ENCODE peak calls at places on chromosomes 2 and 18, in nine cellular contexts. U, A, R, Z, Y, V, G, E and S are unnamed samples.

GRCh38 chr2:182634386-182634785 is 81.7 kb upstream of the DNAJC10 start:
- DNase-seq in U (no peak), A (no peak), R (no peak), Z (no peak), Y (no peak), V (no peak), G (no peak), E (no peak), S (no peak)

GRCh38 chr2:233638836-233639235 is 2.6 kb downstream of the UGT1A10 start:
- DNase-seq in U (no peak), A (no peak), R (no peak), Z (no peak), Y (peak), V (no peak), G (no peak), E (no peak), S (no peak)

GRCh38 chr2:128791983-128792315 is 473.3 kb upstream of the HS6ST1 start:
- DNase-seq in U (no peak), A (no peak), R (no peak), Z (no peak), Y (no peak), V (no peak), G (no peak), E (no peak), S (no peak)

GRCh38 chr2:16777123-16777872 is 111.7 kb upstream of the CYRIA start:
- DNase-seq in U (no peak), A (no peak), R (no peak), Z (no peak), Y (no peak), V (no peak), G (no peak), E (no peak), S (no peak)

GRCh38 chr2:233349005-233349998 is 5.0 kb upstream of the DGKD start:
- DNase-seq in U (no peak), A (peak), R (peak), Z (no peak), Y (peak), V (no peak), G (no peak), E (no peak), S (no peak)

GRCh38 chr2:113157108-113157896 is 16.5 kb upstream of the PSD4 start:
- DNase-seq in U (no peak), A (peak), R (no peak), Z (no peak), Y (peak), V (peak), G (peak), E (peak), S (no peak)

GRCh38 chr18:59055345-59056032 is 84.2 kb upstream of the SEC11C start:
- DNase-seq in U (no peak), A (no peak), R (no peak), Z (no peak), Y (no peak), V (no peak), G (peak), E (no peak), S (no peak)

GRCh38 chr2:32464441-32464840 is 107.6 kb downstream of the BIRC6 start:
- DNase-seq in U (no peak), A (no peak), R (no peak), Z (peak), Y (no peak), V (no peak), G (no peak), E (no peak), S (no peak)

GRCh38 chr2:121103969-121104368 is 181.0 kb downstream of the TFCP2L1 start:
- DNase-seq in U (no peak), A (no peak), R (no peak), Z (no peak), Y (no peak), V (peak), G (no peak), E (no peak), S (no peak)

GRCh38 chr18:34261865-34262780 is 37.4 kb upstream of the NOL4 start:
- DNase-seq in U (no peak), A (no peak), R (no peak), Z (no peak), Y (no peak), V (no peak), G (no peak), E (no peak), S (no peak)

GRCh38 chr18:51021226-51021965 is 8.6 kb upstream of the SMAD4 start:
- DNase-seq in U (no peak), A (no peak), R (no peak), Z (no peak), Y (no peak), V (no peak), G (no peak), E (no peak), S (no peak)

GRCh38 chr2:25845843-25846505 is 32.3 kb downstream of the ASXL2 start:
- DNase-seq in U (peak), A (no peak), R (no peak), Z (peak), Y (no peak), V (no peak), G (peak), E (no peak), S (no peak)

GRCh38 chr2:16218651-16219050 is 278.3 kb downstream of the MYCN start:
- DNase-seq in U (no peak), A (no peak), R (no peak), Z (no peak), Y (peak), V (peak), G (peak), E (no peak), S (no peak)

GRCh38 chr2:37890893-37891495 is 34.1 kb upstream of the RMDN2 start:
- DNase-seq in U (peak), A (peak), R (peak), Z (peak), Y (peak), V (peak), G (peak), E (peak), S (peak)

GRCh38 chr18:61203151-61203550 is 130.1 kb upstream of the CDH20 start:
- DNase-seq in U (no peak), A (no peak), R (no peak), Z (no peak), Y (no peak), V (no peak), G (no peak), E (no peak), S (no peak)

GRCh38 chr2:56267412-56267788 is 83.6 kb downstream of the CCDC85A start:
- DNase-seq in U (no peak), A (no peak), R (no peak), Z (no peak), Y (no peak), V (no peak), G (no peak), E (no peak), S (no peak)

GRCh38 chr2:241762321-241762932 is 14.2 kb upstream of the GAL3ST2 start:
- DNase-seq in U (no peak), A (no peak), R (peak), Z (no peak), Y (no peak), V (no peak), G (no peak), E (no peak), S (no peak)

GRCh38 chr2:54722641-54723299 is 692 bp upstream of the EML6 start:
- DNase-seq in U (peak), A (no peak), R (no peak), Z (peak), Y (peak), V (no peak), G (peak), E (no peak), S (no peak)

GRCh38 chr18:59516356-59517155 is 157.5 kb upstream of the LMAN1 start:
- DNase-seq in U (peak), A (no peak), R (peak), Z (peak), Y (peak), V (no peak), G (peak), E (no peak), S (peak)

GRCh38 chr2:226799976-226800940 is 638 bp upstream of the IRS1 start:
- DNase-seq in U (no peak), A (peak), R (peak), Z (peak), Y (peak), V (peak), G (peak), E (no peak), S (no peak)
- TF ChIP-seq CTCF in U (peak), A (no peak), R (no peak), Z (no peak), Y (no peak), V (peak), G (no peak), E (peak), S (no peak)

GRCh38 chr2:28620371-28620793 is 124.5 kb downstream of the PLB1 start:
- DNase-seq in U (no peak), A (peak), R (no peak), Z (no peak), Y (no peak), V (no peak), G (no peak), E (no peak), S (no peak)

GRCh38 chr2:28620801-28621171 is 124.9 kb downstream of the PLB1 start:
- DNase-seq in U (no peak), A (no peak), R (no peak), Z (no peak), Y (no peak), V (peak), G (no peak), E (no peak), S (no peak)

GRCh38 chr2:28622101-28622499 is 126.2 kb downstream of the PLB1 start:
- DNase-seq in U (no peak), A (no peak), R (no peak), Z (no peak), Y (peak), V (no peak), G (no peak), E (no peak), S (no peak)

GRCh38 chr2:28619213-28620196 is 123.6 kb downstream of the PLB1 start:
- DNase-seq in U (no peak), A (peak), R (no peak), Z (no peak), Y (no peak), V (peak), G (no peak), E (no peak), S (no peak)

DNA sequence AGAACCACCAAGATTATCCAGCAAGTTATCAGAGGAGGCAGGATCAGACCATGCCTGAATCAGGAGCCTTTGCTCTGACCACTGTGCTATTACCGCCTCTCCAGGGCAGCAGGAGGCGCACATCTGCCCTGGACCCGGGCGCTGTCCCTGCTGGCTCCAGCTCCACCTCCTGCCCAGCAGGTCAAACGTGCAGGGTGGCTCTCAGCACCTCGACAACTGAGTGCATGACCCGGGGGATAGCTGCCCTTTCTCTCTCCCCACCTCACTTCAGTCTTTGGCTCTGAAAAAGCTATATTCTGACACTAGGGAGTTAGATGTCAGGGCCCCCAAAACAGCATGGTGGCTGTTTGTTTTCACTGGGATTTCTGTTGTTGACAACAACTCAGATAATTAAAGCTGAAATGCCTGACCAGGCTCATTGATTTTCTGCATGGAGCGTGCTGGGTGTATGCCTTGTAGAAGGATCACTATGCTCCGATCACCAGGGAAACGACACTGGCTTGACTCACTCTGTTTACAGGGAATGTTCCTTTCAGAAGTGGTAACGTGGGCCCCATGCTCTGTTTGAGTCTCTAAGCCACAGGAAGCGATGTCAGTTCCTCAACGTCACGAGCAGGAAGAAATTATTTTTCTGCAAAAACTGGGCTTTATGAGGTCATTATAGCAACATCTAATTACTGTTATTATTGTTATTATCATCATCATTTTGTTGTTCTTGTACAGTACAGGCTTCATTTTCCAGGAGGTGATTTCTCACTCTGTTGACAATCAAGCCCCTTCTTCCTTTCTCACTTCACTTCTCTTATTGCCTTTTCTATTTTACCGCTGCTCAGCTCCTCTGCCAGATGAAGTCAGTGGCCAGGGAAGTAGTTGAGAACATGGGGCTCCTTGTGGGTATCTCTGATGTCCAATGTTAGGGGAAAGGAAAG is 125.6 kb downstream of the PLB1 start:
- DNase-seq in U (peak), A (peak), R (no peak), Z (peak), Y (peak), V (peak), G (peak), E (peak), S (no peak)
- TF ChIP-seq CTCF in U (peak), A (peak), R (peak), Z (peak), Y (peak), V (peak), G (peak), E (no peak), S (no peak)

DNA sequence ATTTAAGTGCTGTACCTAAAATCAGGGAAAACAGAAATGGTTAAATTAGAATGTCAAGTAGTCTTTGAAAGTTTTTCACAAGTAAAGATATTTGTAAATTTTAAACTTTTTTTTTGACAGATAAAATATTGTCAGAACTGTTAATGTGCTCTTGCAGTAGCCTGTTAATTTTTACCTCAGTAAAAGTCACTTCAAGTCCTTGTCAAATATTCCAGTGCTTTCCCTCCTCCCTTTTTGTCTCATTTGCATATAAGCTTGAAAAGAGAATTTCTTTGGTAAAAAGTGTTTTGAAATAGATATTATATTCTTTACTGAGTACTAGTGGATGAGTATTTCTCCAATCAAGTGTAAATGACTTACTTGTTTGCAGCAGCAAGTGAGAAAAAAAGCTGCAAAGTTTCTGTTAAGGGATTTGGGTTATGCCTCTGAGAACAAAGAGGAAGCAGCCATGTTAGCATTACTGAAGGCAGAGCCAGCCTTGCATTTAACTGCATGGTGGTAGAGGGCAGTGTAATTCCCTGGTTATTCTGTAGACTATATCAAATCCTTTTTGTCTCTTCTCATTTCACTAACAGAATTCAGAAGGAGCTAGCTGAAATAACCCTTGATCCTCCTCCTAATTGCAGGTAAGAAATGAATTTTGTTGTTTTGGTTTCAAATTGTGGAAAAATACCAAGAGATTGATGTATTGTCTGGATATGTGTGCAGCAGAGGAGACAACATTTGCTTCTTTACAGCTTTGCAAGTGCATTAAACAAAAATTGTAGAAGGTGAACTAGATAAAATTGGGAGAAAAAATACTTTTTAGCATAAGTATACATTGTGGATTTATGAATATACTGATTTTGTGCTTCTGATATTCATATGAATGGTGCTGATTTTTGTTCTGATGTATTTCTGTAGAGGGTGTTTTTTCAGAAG is 3.3 kb downstream of the UBE2E3 start:
- DNase-seq in U (peak), A (no peak), R (no peak), Z (peak), Y (peak), V (no peak), G (peak), E (peak), S (no peak)
- TF ChIP-seq CTCF in U (peak), A (peak), R (peak), Z (peak), Y (no peak), V (no peak), G (peak), E (peak), S (no peak)

GRCh38 chr18:31376477-31376876 is at the start of gene DSG4:
- DNase-seq in U (no peak), A (no peak), R (no peak), Z (no peak), Y (no peak), V (no peak), G (no peak), E (no peak), S (no peak)
- TF ChIP-seq CTCF in U (no peak), A (no peak), R (no peak), Z (no peak), Y (no peak), V (no peak), G (no peak), E (no peak), S (no peak)

DNA sequence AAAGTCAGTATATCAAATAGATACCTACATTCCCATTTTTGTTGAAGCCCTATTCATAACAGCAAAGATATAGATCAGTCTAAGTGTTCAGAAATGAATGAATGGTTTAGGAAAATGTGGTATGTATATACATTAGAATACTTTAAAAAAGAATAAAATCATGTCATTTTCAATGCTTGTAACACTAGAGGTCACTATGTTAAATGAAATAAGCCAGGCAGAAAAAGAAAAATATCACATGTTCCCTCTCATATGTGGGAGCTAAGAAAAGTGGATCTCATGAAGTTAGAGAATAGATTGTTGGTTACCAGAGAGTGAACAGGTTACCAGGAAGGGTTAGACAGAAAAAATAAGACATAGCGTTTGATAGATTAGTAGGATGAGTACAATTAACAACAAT is 1111.0 kb upstream of the SLC39A10 start:
- DNase-seq in U (no peak), A (no peak), R (no peak), Z (no peak), Y (no peak), V (no peak), G (peak), E (no peak), S (no peak)
- TF ChIP-seq CTCF in U (peak), A (no peak), R (no peak), Z (no peak), Y (no peak), V (no peak), G (no peak), E (no peak), S (no peak)

DNA sequence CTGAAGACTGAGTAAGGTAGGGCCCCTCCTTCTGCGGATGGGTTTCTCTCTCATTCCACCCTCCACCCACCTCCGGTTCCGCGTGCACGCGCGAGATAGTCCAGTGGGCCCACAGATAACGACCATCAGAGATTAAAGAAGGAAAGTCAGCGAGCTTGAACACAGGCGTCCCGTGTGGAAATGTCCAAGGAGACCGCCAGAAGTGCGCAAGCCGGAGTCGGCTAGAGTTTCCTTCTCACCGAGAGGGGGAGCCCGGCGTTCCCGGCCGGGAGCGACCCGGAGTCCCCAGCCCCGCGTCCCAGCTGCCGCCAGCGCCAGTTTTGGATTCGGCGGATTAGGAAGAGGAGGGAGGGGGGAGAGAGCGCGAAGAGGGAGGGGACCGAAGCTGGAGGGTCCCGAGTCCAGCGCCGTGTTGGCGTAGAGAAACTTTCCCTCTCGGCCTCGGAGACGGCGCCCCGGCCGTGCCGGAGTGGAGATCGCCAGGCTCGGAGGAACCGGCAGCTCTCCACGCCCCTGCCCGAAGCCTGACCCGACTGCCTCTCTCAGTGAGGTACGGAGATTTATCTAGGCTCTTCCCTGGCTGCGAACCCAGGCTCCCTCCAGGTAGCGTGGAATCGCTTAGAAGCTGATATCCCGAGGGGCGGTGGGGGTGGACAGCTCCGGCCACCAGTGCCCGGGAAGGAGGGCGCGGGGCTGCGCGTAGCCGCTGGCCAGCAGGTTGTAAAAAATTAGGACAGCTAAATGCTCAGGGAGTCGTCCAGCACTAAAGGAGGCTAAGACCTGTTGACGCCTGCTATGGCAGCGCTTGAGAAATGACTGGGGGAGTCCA is at the start of gene GULP1:
- DNase-seq in U (peak), A (peak), R (peak), Z (peak), Y (peak), V (peak), G (peak), E (no peak), S (peak)
- TF ChIP-seq CTCF in U (peak), A (peak), R (peak), Z (peak), Y (peak), V (peak), G (peak), E (no peak), S (no peak)

DNA sequence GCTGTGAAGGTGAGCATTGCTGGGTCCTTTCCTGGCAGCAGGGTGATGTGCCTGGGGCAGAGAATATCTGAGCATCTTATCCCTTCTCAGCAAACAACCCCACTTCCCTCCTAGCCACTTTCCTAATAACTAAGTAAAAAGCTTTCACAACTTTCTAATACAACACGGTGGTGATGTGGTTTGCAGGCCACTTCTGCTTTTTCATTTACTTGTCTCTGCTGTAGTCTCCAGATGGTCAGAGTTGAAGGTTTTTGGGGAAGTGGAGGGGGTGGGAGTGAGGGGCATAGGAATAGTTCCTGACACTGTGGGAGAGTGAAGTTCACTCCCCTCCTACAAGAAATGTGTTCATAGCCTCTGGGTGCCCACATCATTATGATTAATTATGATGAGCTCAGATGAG is 11.6 kb downstream of the OXER1 start:
- DNase-seq in U (no peak), A (no peak), R (no peak), Z (no peak), Y (peak), V (no peak), G (no peak), E (no peak), S (no peak)
- TF ChIP-seq CTCF in U (no peak), A (no peak), R (no peak), Z (no peak), Y (no peak), V (no peak), G (no peak), E (no peak), S (no peak)